ENCODE peak calls at places on chromosomes 4 and X, in seven cellular contexts. One of them, this sample, is unnamed.

GRCh38 chr4:30436394-30436793 is 283.8 kb upstream of the PCDH7 start:
- DNase-seq in T-helper 2 cell: no peak
- DNase-seq in astrocyte of the hippocampus: no peak
- DNase-seq in Kasumi-1: no peak
- DNase-seq in lower lobe of right lung: no peak
- DNase-seq in A549: no peak
- DNase-seq in AG20443: no peak
- DNase-seq in this sample: no peak

GRCh38 chr4:3687538-3687937 is 78.6 kb upstream of the ADRA2C start:
- DNase-seq in lower lobe of right lung: no peak
- DNase-seq in A549: no peak
- DNase-seq in Kasumi-1: no peak
- DNase-seq in AG20443: no peak
- DNase-seq in astrocyte of the hippocampus: no peak
- DNase-seq in T-helper 2 cell: no peak
- DNase-seq in this sample: no peak

GRCh38 chr4:80049402-80049801 is 23.6 kb downstream of the ANTXR2 start:
- DNase-seq in AG20443: no peak
- DNase-seq in astrocyte of the hippocampus: no peak
- DNase-seq in lower lobe of right lung: no peak
- DNase-seq in T-helper 2 cell: no peak
- DNase-seq in Kasumi-1: peak
- DNase-seq in A549: no peak
- DNase-seq in this sample: peak

GRCh38 chr4:84948056-84948455 is 18.4 kb downstream of the WDFY3 start:
- DNase-seq in AG20443: peak
- DNase-seq in T-helper 2 cell: no peak
- DNase-seq in Kasumi-1: no peak
- DNase-seq in lower lobe of right lung: no peak
- DNase-seq in A549: no peak
- DNase-seq in astrocyte of the hippocampus: no peak
- DNase-seq in this sample: no peak

GRCh38 chr4:121654738-121655137 is 42.0 kb downstream of the ANXA5 start:
- DNase-seq in A549: no peak
- DNase-seq in AG20443: no peak
- DNase-seq in T-helper 2 cell: no peak
- DNase-seq in astrocyte of the hippocampus: no peak
- DNase-seq in Kasumi-1: no peak
- DNase-seq in lower lobe of right lung: no peak
- DNase-seq in this sample: no peak

GRCh38 chr4:184062769-184063168 is 154.9 kb downstream of the ENPP6 start:
- DNase-seq in A549: no peak
- DNase-seq in AG20443: no peak
- DNase-seq in Kasumi-1: no peak
- DNase-seq in T-helper 2 cell: no peak
- DNase-seq in astrocyte of the hippocampus: no peak
- DNase-seq in lower lobe of right lung: no peak
- DNase-seq in this sample: no peak

GRCh38 chrX:67601771-67602170 is 58.0 kb downstream of the AR start:
- DNase-seq in lower lobe of right lung: no peak
- DNase-seq in Kasumi-1: no peak
- DNase-seq in AG20443: no peak
- DNase-seq in astrocyte of the hippocampus: peak
- DNase-seq in A549: no peak
- DNase-seq in T-helper 2 cell: no peak
- DNase-seq in this sample: no peak

GRCh38 chr4:164488114-164488513 is 265.8 kb upstream of the SMIM31 start:
- DNase-seq in T-helper 2 cell: no peak
- DNase-seq in AG20443: no peak
- DNase-seq in astrocyte of the hippocampus: no peak
- DNase-seq in lower lobe of right lung: no peak
- DNase-seq in Kasumi-1: no peak
- DNase-seq in A549: no peak
- DNase-seq in this sample: no peak

GRCh38 chrX:349196-349595 is 30.6 kb upstream of the GTPBP6 start:
- DNase-seq in A549: no peak
- DNase-seq in lower lobe of right lung: no peak
- DNase-seq in AG20443: no peak
- DNase-seq in astrocyte of the hippocampus: no peak
- DNase-seq in T-helper 2 cell: no peak
- DNase-seq in Kasumi-1: no peak
- DNase-seq in this sample: no peak

GRCh38 chrX:124842205-124842604 is 477.5 kb upstream of the TEX13C start:
- DNase-seq in T-helper 2 cell: no peak
- DNase-seq in AG20443: no peak
- DNase-seq in Kasumi-1: no peak
- DNase-seq in astrocyte of the hippocampus: no peak
- DNase-seq in lower lobe of right lung: no peak
- DNase-seq in A549: no peak
- DNase-seq in this sample: no peak

GRCh38 chrX:24561121-24561520 is 86.0 kb downstream of the PCYT1B start:
- DNase-seq in astrocyte of the hippocampus: no peak
- DNase-seq in lower lobe of right lung: no peak
- DNase-seq in AG20443: peak
- DNase-seq in A549: peak
- DNase-seq in T-helper 2 cell: no peak
- DNase-seq in Kasumi-1: peak
- DNase-seq in this sample: peak

GRCh38 chr4:118120120-118120760 is 86.0 kb downstream of the NDST3 start:
- DNase-seq in Kasumi-1: no peak
- DNase-seq in AG20443: no peak
- DNase-seq in T-helper 2 cell: no peak
- DNase-seq in astrocyte of the hippocampus: no peak
- DNase-seq in A549: no peak
- DNase-seq in lower lobe of right lung: no peak
- DNase-seq in this sample: no peak

GRCh38 chr4:93228021-93228420 is 600.5 kb upstream of the ATOH1 start:
- DNase-seq in lower lobe of right lung: no peak
- DNase-seq in AG20443: no peak
- DNase-seq in Kasumi-1: no peak
- DNase-seq in astrocyte of the hippocampus: no peak
- DNase-seq in A549: no peak
- DNase-seq in T-helper 2 cell: no peak
- DNase-seq in this sample: no peak

GRCh38 chrX:134172588-134173259 is 64.3 kb upstream of the CCDC160 start:
- DNase-seq in AG20443: peak
- DNase-seq in astrocyte of the hippocampus: peak
- DNase-seq in A549: peak
- DNase-seq in lower lobe of right lung: peak
- DNase-seq in T-helper 2 cell: peak
- DNase-seq in Kasumi-1: no peak
- DNase-seq in this sample: peak

GRCh38 chrX:72031634-72032033 is 100.1 kb downstream of the RTL5 start:
- DNase-seq in Kasumi-1: no peak
- DNase-seq in AG20443: no peak
- DNase-seq in lower lobe of right lung: no peak
- DNase-seq in astrocyte of the hippocampus: no peak
- DNase-seq in A549: no peak
- DNase-seq in T-helper 2 cell: no peak
- DNase-seq in this sample: no peak

GRCh38 chrX:73765776-73766465 is 202.9 kb downstream of the CHIC1 start:
- DNase-seq in AG20443: no peak
- DNase-seq in astrocyte of the hippocampus: no peak
- DNase-seq in T-helper 2 cell: no peak
- DNase-seq in Kasumi-1: no peak
- DNase-seq in A549: no peak
- DNase-seq in lower lobe of right lung: no peak
- DNase-seq in this sample: no peak

This sample was measured in neural progenitor cell.